ENCODE peak calls at places on chromosomes 13 and 19, in seven cellular contexts. One of them, this sample, is unnamed. For H3K4me1, the result is how much of the 10 kb centered on the place peaks cover.

GRCh38 chr19:33292595-33293254 is 9.6 kb downstream of the CEBPA start:
- DNase-seq in tibial nerve: no peak
- DNase-seq in uterus: no peak
- DNase-seq in colonic mucosa: peak
- DNase-seq in heart right ventricle: no peak
- DNase-seq in astrocyte: no peak
- DNase-seq in tibial artery: no peak
- DNase-seq in this sample: no peak

GRCh38 chr19:55387736-55388497 is 2.2 kb downstream of the RPL28 start:
- DNase-seq in tibial nerve: no peak
- DNase-seq in uterus: no peak
- DNase-seq in colonic mucosa: no peak
- DNase-seq in heart right ventricle: no peak
- DNase-seq in astrocyte: no peak
- DNase-seq in tibial artery: no peak
- DNase-seq in this sample: no peak

GRCh38 chr19:39845621-39846175 is 481 bp downstream of the FBL start:
- DNase-seq in tibial nerve: no peak
- DNase-seq in uterus: no peak
- DNase-seq in colonic mucosa: no peak
- DNase-seq in heart right ventricle: no peak
- DNase-seq in astrocyte: no peak
- DNase-seq in tibial artery: no peak
- DNase-seq in this sample: no peak

GRCh38 chr19:44303976-44304568 is 753 bp downstream of the ZNF235 start:
- DNase-seq in tibial nerve: no peak
- DNase-seq in uterus: no peak
- DNase-seq in colonic mucosa: peak
- DNase-seq in heart right ventricle: no peak
- DNase-seq in astrocyte: peak
- DNase-seq in tibial artery: no peak
- DNase-seq in this sample: no peak

GRCh38 chr13:91722267-91722884 is 324.0 kb downstream of the GPC5 start:
- DNase-seq in tibial nerve: no peak
- DNase-seq in uterus: no peak
- DNase-seq in colonic mucosa: no peak
- DNase-seq in heart right ventricle: no peak
- DNase-seq in astrocyte: peak
- DNase-seq in tibial artery: no peak
- DNase-seq in this sample: no peak

GRCh38 chr19:2683430-2683995 is 19.0 kb downstream of the GNG7 start:
- DNase-seq in tibial nerve: no peak
- DNase-seq in uterus: no peak
- DNase-seq in colonic mucosa: no peak
- DNase-seq in heart right ventricle: no peak
- DNase-seq in astrocyte: no peak
- DNase-seq in tibial artery: no peak
- DNase-seq in this sample: no peak

GRCh38 chr13:21326155-21327030 is 132.7 kb downstream of the ZDHHC20 start:
- DNase-seq in tibial nerve: no peak
- DNase-seq in uterus: peak
- DNase-seq in colonic mucosa: peak
- DNase-seq in heart right ventricle: no peak
- DNase-seq in astrocyte: peak
- DNase-seq in tibial artery: no peak
- DNase-seq in this sample: no peak

GRCh38 chr19:495440-496332 is 600 bp upstream of the MADCAM1 start:
- DNase-seq in tibial nerve: no peak
- DNase-seq in uterus: no peak
- DNase-seq in colonic mucosa: no peak
- DNase-seq in heart right ventricle: peak
- DNase-seq in astrocyte: peak
- DNase-seq in tibial artery: no peak
- DNase-seq in this sample: no peak

GRCh38 chr13:79445968-79446645 is 34.8 kb upstream of the NDFIP2 start:
- DNase-seq in tibial nerve: no peak
- DNase-seq in uterus: no peak
- DNase-seq in colonic mucosa: no peak
- DNase-seq in heart right ventricle: no peak
- DNase-seq in astrocyte: no peak
- DNase-seq in tibial artery: no peak
- DNase-seq in this sample: no peak

GRCh38 chr19:1373534-1374249 is 10.0 kb upstream of the NDUFS7 start:
- DNase-seq in tibial nerve: no peak
- DNase-seq in uterus: no peak
- DNase-seq in colonic mucosa: no peak
- DNase-seq in heart right ventricle: peak
- DNase-seq in astrocyte: no peak
- DNase-seq in tibial artery: no peak
- DNase-seq in this sample: no peak

GRCh38 chr19:558770-559439 is 13.5 kb upstream of the BSG start:
- DNase-seq in tibial nerve: no peak
- DNase-seq in uterus: peak
- DNase-seq in colonic mucosa: no peak
- DNase-seq in heart right ventricle: peak
- DNase-seq in astrocyte: no peak
- DNase-seq in tibial artery: no peak
- DNase-seq in this sample: peak

GRCh38 chr13:42735011-42735410 is 46.4 kb upstream of the FAM216B start:
- DNase-seq in tibial nerve: no peak
- DNase-seq in uterus: no peak
- DNase-seq in colonic mucosa: no peak
- DNase-seq in heart right ventricle: no peak
- DNase-seq in astrocyte: no peak
- DNase-seq in tibial artery: no peak
- DNase-seq in this sample: no peak

GRCh38 chr13:22740264-22740663 is 440.5 kb upstream of the SGCG start:
- DNase-seq in tibial nerve: no peak
- DNase-seq in uterus: no peak
- DNase-seq in colonic mucosa: no peak
- DNase-seq in heart right ventricle: no peak
- DNase-seq in astrocyte: no peak
- DNase-seq in tibial artery: no peak
- DNase-seq in this sample: no peak

GRCh38 chr13:27975579-27976361 is 6.7 kb upstream of the CDX2 start:
- DNase-seq in tibial nerve: no peak
- DNase-seq in uterus: no peak
- DNase-seq in colonic mucosa: no peak
- DNase-seq in heart right ventricle: no peak
- DNase-seq in astrocyte: no peak
- DNase-seq in tibial artery: peak
- DNase-seq in this sample: no peak

GRCh38 chr13:19845758-19846157 is 17.7 kb downstream of the ZMYM5 start:
- DNase-seq in tibial nerve: no peak
- DNase-seq in uterus: peak
- DNase-seq in colonic mucosa: peak
- DNase-seq in heart right ventricle: no peak
- DNase-seq in astrocyte: peak
- DNase-seq in tibial artery: no peak
- DNase-seq in this sample: no peak

GRCh38 chr19:7921955-7922840 is 2.1 kb downstream of the SNAPC2 start:
- DNase-seq in tibial nerve: no peak
- DNase-seq in uterus: no peak
- DNase-seq in colonic mucosa: no peak
- DNase-seq in heart right ventricle: no peak
- DNase-seq in astrocyte: no peak
- DNase-seq in tibial artery: no peak
- DNase-seq in this sample: no peak
- H3K4me1 ChIP-seq in tibial nerve: half or more
- H3K4me1 ChIP-seq in uterus: under half
- H3K4me1 ChIP-seq in colonic mucosa: under half
- H3K4me1 ChIP-seq in heart right ventricle: under half
- H3K4me1 ChIP-seq in astrocyte: under half
- H3K4me1 ChIP-seq in tibial artery: half or more
- H3K4me1 ChIP-seq in this sample: under half

GRCh38 chr19:46447824-46448223 is 19.1 kb upstream of the PNMA8C start:
- DNase-seq in tibial nerve: no peak
- DNase-seq in uterus: no peak
- DNase-seq in colonic mucosa: no peak
- DNase-seq in heart right ventricle: peak
- DNase-seq in astrocyte: no peak
- DNase-seq in tibial artery: peak
- DNase-seq in this sample: no peak

GRCh38 chr19:46448601-46449000 is 19.9 kb upstream of the PNMA8C start:
- DNase-seq in tibial nerve: no peak
- DNase-seq in uterus: no peak
- DNase-seq in colonic mucosa: no peak
- DNase-seq in heart right ventricle: no peak
- DNase-seq in astrocyte: no peak
- DNase-seq in tibial artery: peak
- DNase-seq in this sample: no peak

GRCh38 chr19:46446021-46446420 is 17.3 kb upstream of the PNMA8C start:
- DNase-seq in tibial nerve: no peak
- DNase-seq in uterus: no peak
- DNase-seq in colonic mucosa: no peak
- DNase-seq in heart right ventricle: no peak
- DNase-seq in astrocyte: no peak
- DNase-seq in tibial artery: peak
- DNase-seq in this sample: no peak

GRCh38 chr19:46442808-46443450 is 14.2 kb upstream of the PNMA8C start:
- DNase-seq in tibial nerve: no peak
- DNase-seq in uterus: peak
- DNase-seq in colonic mucosa: no peak
- DNase-seq in heart right ventricle: peak
- DNase-seq in astrocyte: peak
- DNase-seq in tibial artery: peak
- DNase-seq in this sample: no peak

GRCh38 chr19:46447006-46447405 is 18.3 kb upstream of the PNMA8C start:
- DNase-seq in tibial nerve: no peak
- DNase-seq in uterus: no peak
- DNase-seq in colonic mucosa: no peak
- DNase-seq in heart right ventricle: no peak
- DNase-seq in astrocyte: no peak
- DNase-seq in tibial artery: peak
- DNase-seq in this sample: no peak
- H3K27ac ChIP-seq in tibial nerve: no peak
- H3K27ac ChIP-seq in uterus: no peak
- H3K27ac ChIP-seq in colonic mucosa: no peak
- H3K27ac ChIP-seq in heart right ventricle: no peak
- H3K27ac ChIP-seq in astrocyte: no peak
- H3K27ac ChIP-seq in tibial artery: peak
- H3K27ac ChIP-seq in this sample: no peak

GRCh38 chr19:35334064-35334753 is 5.2 kb downstream of the CD22 start:
- DNase-seq in tibial nerve: no peak
- DNase-seq in uterus: no peak
- DNase-seq in colonic mucosa: no peak
- DNase-seq in heart right ventricle: no peak
- DNase-seq in astrocyte: no peak
- DNase-seq in tibial artery: no peak
- DNase-seq in this sample: no peak

GRCh38 chr19:35340431-35340830 is 7.3 kb upstream of the FFAR1 start:
- DNase-seq in tibial nerve: no peak
- DNase-seq in uterus: no peak
- DNase-seq in colonic mucosa: no peak
- DNase-seq in heart right ventricle: no peak
- DNase-seq in astrocyte: no peak
- DNase-seq in tibial artery: no peak
- DNase-seq in this sample: no peak

GRCh38 chr19:35336166-35336955 is 7.4 kb downstream of the CD22 start:
- DNase-seq in tibial nerve: no peak
- DNase-seq in uterus: no peak
- DNase-seq in colonic mucosa: no peak
- DNase-seq in heart right ventricle: no peak
- DNase-seq in astrocyte: no peak
- DNase-seq in tibial artery: no peak
- DNase-seq in this sample: no peak

GRCh38 chr19:35337984-35338296 is 9.0 kb downstream of the CD22 start:
- DNase-seq in tibial nerve: no peak
- DNase-seq in uterus: no peak
- DNase-seq in colonic mucosa: no peak
- DNase-seq in heart right ventricle: no peak
- DNase-seq in astrocyte: no peak
- DNase-seq in tibial artery: no peak
- DNase-seq in this sample: no peak

DNA sequence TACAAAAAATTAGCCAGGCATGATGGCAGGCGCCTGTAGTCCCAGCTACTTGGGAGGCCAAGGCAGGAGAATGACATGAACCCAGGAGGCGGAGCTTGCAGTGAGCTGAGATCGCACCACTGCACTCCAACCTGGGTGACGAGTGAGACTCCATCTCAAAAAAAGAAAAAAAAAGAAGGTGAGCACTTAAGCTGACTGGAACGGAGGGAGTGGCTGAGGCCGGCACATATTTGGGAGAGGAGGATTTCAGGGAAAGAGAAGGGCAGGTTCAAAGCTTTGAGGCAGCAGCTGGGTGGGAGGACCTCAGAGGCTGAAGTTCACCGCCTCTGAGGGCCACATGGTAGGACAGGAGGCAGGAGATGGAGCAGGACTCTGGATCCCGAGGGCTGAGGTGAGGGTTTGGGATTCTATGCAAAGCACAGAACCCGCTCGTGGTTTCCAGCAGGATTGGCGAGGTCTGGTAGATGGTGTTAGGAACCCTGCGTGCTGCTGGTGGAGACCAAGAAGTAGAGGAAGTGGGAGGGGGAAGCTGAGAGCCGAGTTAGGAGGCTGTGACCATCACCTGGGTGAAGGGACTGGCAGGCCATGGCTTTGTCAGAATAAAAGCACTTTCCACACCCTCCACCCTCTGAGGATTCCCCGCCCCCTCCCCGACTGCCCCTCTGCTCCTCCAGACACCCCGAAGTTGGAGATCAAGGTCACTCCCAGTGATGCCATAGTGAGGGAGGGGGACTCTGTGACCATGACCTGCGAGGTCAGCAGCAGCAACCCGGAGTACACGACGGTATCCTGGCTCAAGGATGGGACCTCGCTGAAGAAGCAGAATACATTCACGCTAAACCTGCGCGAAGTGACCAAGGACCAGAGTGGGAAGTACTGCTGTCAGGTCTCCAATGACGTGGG is 8.3 kb downstream of the CD22 start:
- DNase-seq in tibial nerve: no peak
- DNase-seq in uterus: no peak
- DNase-seq in colonic mucosa: no peak
- DNase-seq in heart right ventricle: no peak
- DNase-seq in astrocyte: no peak
- DNase-seq in tibial artery: no peak
- DNase-seq in this sample: no peak
- H3K4me1 ChIP-seq in tibial nerve: under half
- H3K4me1 ChIP-seq in uterus: under half
- H3K4me1 ChIP-seq in colonic mucosa: under half
- H3K4me1 ChIP-seq in heart right ventricle: under half
- H3K4me1 ChIP-seq in astrocyte: under half
- H3K4me1 ChIP-seq in tibial artery: under half
- H3K4me1 ChIP-seq in this sample: under half

DNA sequence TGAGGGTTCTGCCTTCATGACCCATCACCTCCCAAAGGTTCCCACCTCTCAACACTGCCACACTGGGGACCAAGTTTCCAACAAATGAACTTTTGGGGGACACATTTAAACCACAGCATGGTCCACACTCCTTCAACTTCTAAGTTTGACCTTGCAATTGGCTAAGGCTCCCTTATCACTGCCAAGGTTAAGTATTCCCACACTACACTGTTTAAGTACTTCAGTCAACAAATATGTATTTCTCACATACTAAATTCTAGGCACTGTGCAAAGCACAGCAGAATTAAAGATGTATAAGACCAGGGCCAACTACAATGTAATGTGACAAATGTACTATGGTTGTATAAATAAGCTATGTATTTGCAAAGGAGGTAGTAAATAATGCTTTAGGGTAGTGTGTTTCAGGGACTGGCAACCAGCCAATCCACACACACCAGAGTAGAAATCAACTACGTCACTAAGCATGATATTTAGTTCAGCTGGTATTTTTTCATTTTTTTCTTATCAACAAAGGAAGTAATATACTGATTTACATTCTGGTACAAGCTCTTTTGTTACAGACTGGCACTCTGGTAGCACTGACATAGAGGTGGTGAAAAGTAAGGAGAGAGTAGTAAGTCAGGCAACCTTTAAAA is 12.2 kb downstream of the NUFIP1 start:
- DNase-seq in tibial nerve: no peak
- DNase-seq in uterus: no peak
- DNase-seq in colonic mucosa: no peak
- DNase-seq in heart right ventricle: no peak
- DNase-seq in astrocyte: no peak
- DNase-seq in tibial artery: no peak
- DNase-seq in this sample: no peak
- H3K27ac ChIP-seq in tibial nerve: no peak
- H3K27ac ChIP-seq in uterus: no peak
- H3K27ac ChIP-seq in colonic mucosa: no peak
- H3K27ac ChIP-seq in heart right ventricle: no peak
- H3K27ac ChIP-seq in astrocyte: no peak
- H3K27ac ChIP-seq in tibial artery: no peak
- H3K27ac ChIP-seq in this sample: no peak

This sample was measured in breast epithelium.